ENCODE peak calls at places on chromosomes 3 and 15, in eight cellular contexts. One of them, this sample, is unnamed.

GRCh38 chr3:64393193-64393592 is 167.9 kb upstream of the PRICKLE2 start:
- DNase-seq in astrocyte: no peak
- DNase-seq in cardiac fibroblast: no peak
- DNase-seq in A673: no peak
- DNase-seq in foreskin fibroblast: no peak
- DNase-seq in GM23338: no peak
- DNase-seq in colonic mucosa: no peak
- DNase-seq in fibroblast of lung: no peak
- DNase-seq in this sample: no peak

GRCh38 chr3:141851411-141851810 is 25.0 kb upstream of the ATP1B3 start:
- DNase-seq in astrocyte: no peak
- DNase-seq in cardiac fibroblast: peak; percentile 76
- DNase-seq in A673: no peak
- DNase-seq in foreskin fibroblast: no peak
- DNase-seq in GM23338: no peak
- DNase-seq in colonic mucosa: no peak
- DNase-seq in fibroblast of lung: no peak
- DNase-seq in this sample: peak; percentile 38

GRCh38 chr3:153640689-153641308 is 478.8 kb downstream of the RAP2B start:
- DNase-seq in astrocyte: no peak
- DNase-seq in cardiac fibroblast: no peak
- DNase-seq in A673: no peak
- DNase-seq in foreskin fibroblast: no peak
- DNase-seq in GM23338: peak; percentile 49
- DNase-seq in colonic mucosa: peak; percentile 81
- DNase-seq in fibroblast of lung: no peak
- DNase-seq in this sample: no peak

GRCh38 chr15:64024172-64025050 is 21.9 kb downstream of the DAPK2 start:
- DNase-seq in astrocyte: no peak
- DNase-seq in cardiac fibroblast: peak; percentile 18
- DNase-seq in A673: no peak
- DNase-seq in foreskin fibroblast: no peak
- DNase-seq in GM23338: peak; percentile 34
- DNase-seq in colonic mucosa: no peak
- DNase-seq in fibroblast of lung: no peak
- DNase-seq in this sample: no peak

GRCh38 chr3:177731644-177732268 is 534.5 kb upstream of the TBL1XR1 start:
- DNase-seq in astrocyte: peak; percentile 86
- DNase-seq in cardiac fibroblast: peak; percentile 85
- DNase-seq in A673: no peak
- DNase-seq in foreskin fibroblast: peak; percentile 58
- DNase-seq in GM23338: no peak
- DNase-seq in colonic mucosa: no peak
- DNase-seq in fibroblast of lung: peak; percentile 42
- DNase-seq in this sample: peak; percentile 33

GRCh38 chr3:100717063-100717462 is 7.8 kb downstream of the TFG start:
- DNase-seq in astrocyte: no peak
- DNase-seq in cardiac fibroblast: no peak
- DNase-seq in A673: no peak
- DNase-seq in foreskin fibroblast: no peak
- DNase-seq in GM23338: no peak
- DNase-seq in colonic mucosa: no peak
- DNase-seq in fibroblast of lung: no peak
- DNase-seq in this sample: no peak

GRCh38 chr15:101440846-101441590 is 48.5 kb downstream of the PCSK6 start:
- DNase-seq in astrocyte: no peak
- DNase-seq in cardiac fibroblast: no peak
- DNase-seq in A673: no peak
- DNase-seq in foreskin fibroblast: no peak
- DNase-seq in GM23338: no peak
- DNase-seq in colonic mucosa: no peak
- DNase-seq in fibroblast of lung: no peak
- DNase-seq in this sample: no peak

GRCh38 chr3:172329070-172329469 is 119.2 kb downstream of the GHSR start:
- DNase-seq in astrocyte: no peak
- DNase-seq in cardiac fibroblast: no peak
- DNase-seq in A673: no peak
- DNase-seq in foreskin fibroblast: no peak
- DNase-seq in GM23338: peak; percentile 67
- DNase-seq in colonic mucosa: no peak
- DNase-seq in fibroblast of lung: no peak
- DNase-seq in this sample: no peak

GRCh38 chr3:156552973-156553372 is 1.9 kb downstream of the SSR3 start:
- DNase-seq in astrocyte: no peak
- DNase-seq in cardiac fibroblast: no peak
- DNase-seq in A673: no peak
- DNase-seq in foreskin fibroblast: no peak
- DNase-seq in GM23338: no peak
- DNase-seq in colonic mucosa: no peak
- DNase-seq in fibroblast of lung: no peak
- DNase-seq in this sample: no peak

GRCh38 chr3:66128623-66129022 is 89.9 kb upstream of the MAGI1 start:
- DNase-seq in astrocyte: no peak
- DNase-seq in cardiac fibroblast: no peak
- DNase-seq in A673: no peak
- DNase-seq in foreskin fibroblast: no peak
- DNase-seq in GM23338: peak; percentile 63
- DNase-seq in colonic mucosa: no peak
- DNase-seq in fibroblast of lung: no peak
- DNase-seq in this sample: no peak

GRCh38 chr3:194561306-194561974 is 71.8 kb downstream of the TMEM44 start:
- DNase-seq in astrocyte: peak; percentile 94
- DNase-seq in cardiac fibroblast: peak; percentile 82
- DNase-seq in A673: peak; percentile 49
- DNase-seq in foreskin fibroblast: peak; percentile 50
- DNase-seq in GM23338: no peak
- DNase-seq in colonic mucosa: no peak
- DNase-seq in fibroblast of lung: peak; percentile 61
- DNase-seq in this sample: peak; percentile 92

GRCh38 chr15:52615302-52615701 is 46.5 kb upstream of the ARPP19 start:
- DNase-seq in astrocyte: no peak
- DNase-seq in cardiac fibroblast: no peak
- DNase-seq in A673: no peak
- DNase-seq in foreskin fibroblast: no peak
- DNase-seq in GM23338: no peak
- DNase-seq in colonic mucosa: no peak
- DNase-seq in fibroblast of lung: no peak
- DNase-seq in this sample: no peak

GRCh38 chr15:76328962-76329361 is 7.6 kb upstream of the ISL2 start:
- DNase-seq in astrocyte: no peak
- DNase-seq in cardiac fibroblast: peak; percentile 55
- DNase-seq in A673: no peak
- DNase-seq in foreskin fibroblast: peak; percentile 47
- DNase-seq in GM23338: no peak
- DNase-seq in colonic mucosa: no peak
- DNase-seq in fibroblast of lung: no peak
- DNase-seq in this sample: no peak

GRCh38 chr3:70989174-70989573 is 594.4 kb downstream of the FOXP1 start:
- DNase-seq in astrocyte: peak; percentile 89
- DNase-seq in cardiac fibroblast: peak; percentile 82
- DNase-seq in A673: peak; percentile 83
- DNase-seq in foreskin fibroblast: no peak
- DNase-seq in GM23338: no peak
- DNase-seq in colonic mucosa: no peak
- DNase-seq in fibroblast of lung: peak; percentile 73
- DNase-seq in this sample: peak; percentile 87

GRCh38 chr3:156459434-156459833 is 95.5 kb downstream of the SSR3 start:
- DNase-seq in astrocyte: no peak
- DNase-seq in cardiac fibroblast: no peak
- DNase-seq in A673: no peak
- DNase-seq in foreskin fibroblast: no peak
- DNase-seq in GM23338: no peak
- DNase-seq in colonic mucosa: no peak
- DNase-seq in fibroblast of lung: no peak
- DNase-seq in this sample: no peak

GRCh38 chr3:58013973-58014649 is 5.9 kb downstream of the FLNB start:
- DNase-seq in astrocyte: peak; percentile 91
- DNase-seq in cardiac fibroblast: peak; percentile 83
- DNase-seq in A673: peak; percentile 45
- DNase-seq in foreskin fibroblast: peak; percentile 95
- DNase-seq in GM23338: no peak
- DNase-seq in colonic mucosa: no peak
- DNase-seq in fibroblast of lung: peak; percentile 86
- DNase-seq in this sample: peak; percentile 84

GRCh38 chr3:126418661-126419131 is 24.0 kb downstream of the CFAP100 start:
- DNase-seq in astrocyte: no peak
- DNase-seq in cardiac fibroblast: no peak
- DNase-seq in A673: no peak
- DNase-seq in foreskin fibroblast: no peak
- DNase-seq in GM23338: no peak
- DNase-seq in colonic mucosa: no peak
- DNase-seq in fibroblast of lung: no peak
- DNase-seq in this sample: no peak

GRCh38 chr15:85621096-85621495 is 173.6 kb downstream of the KLHL25 start:
- DNase-seq in astrocyte: peak; percentile 45
- DNase-seq in cardiac fibroblast: peak; percentile 61
- DNase-seq in A673: no peak
- DNase-seq in foreskin fibroblast: no peak
- DNase-seq in GM23338: no peak
- DNase-seq in colonic mucosa: no peak
- DNase-seq in fibroblast of lung: no peak
- DNase-seq in this sample: no peak

GRCh38 chr15:81950841-81951414 is 94.9 kb downstream of the MEX3B start:
- DNase-seq in astrocyte: peak; percentile 32
- DNase-seq in cardiac fibroblast: peak; percentile 13
- DNase-seq in A673: no peak
- DNase-seq in foreskin fibroblast: no peak
- DNase-seq in GM23338: peak; percentile 21
- DNase-seq in colonic mucosa: no peak
- DNase-seq in fibroblast of lung: no peak
- DNase-seq in this sample: peak; percentile 43

GRCh38 chr3:133271491-133271890 is 128.4 kb upstream of the BFSP2 start:
- DNase-seq in astrocyte: no peak
- DNase-seq in cardiac fibroblast: peak; percentile 44
- DNase-seq in A673: no peak
- DNase-seq in foreskin fibroblast: no peak
- DNase-seq in GM23338: peak; percentile 43
- DNase-seq in colonic mucosa: no peak
- DNase-seq in fibroblast of lung: peak; percentile 28
- DNase-seq in this sample: no peak

GRCh38 chr15:61410656-61411055 is 181.6 kb upstream of the RORA start:
- DNase-seq in astrocyte: no peak
- DNase-seq in cardiac fibroblast: no peak
- DNase-seq in A673: no peak
- DNase-seq in foreskin fibroblast: peak; percentile 10
- DNase-seq in GM23338: no peak
- DNase-seq in colonic mucosa: no peak
- DNase-seq in fibroblast of lung: peak; percentile 1
- DNase-seq in this sample: no peak

GRCh38 chr3:52685285-52685704 is 418 bp downstream of the PBRM1 start:
- DNase-seq in astrocyte: no peak
- DNase-seq in cardiac fibroblast: peak; percentile 60
- DNase-seq in A673: peak; percentile 64
- DNase-seq in foreskin fibroblast: peak; percentile 57
- DNase-seq in GM23338: peak; percentile 87
- DNase-seq in colonic mucosa: peak; percentile 84
- DNase-seq in fibroblast of lung: no peak
- DNase-seq in this sample: no peak

GRCh38 chr3:183534249-183534648 is 21.3 kb downstream of the KLHL6 start:
- DNase-seq in astrocyte: no peak
- DNase-seq in cardiac fibroblast: peak; percentile 68
- DNase-seq in A673: no peak
- DNase-seq in foreskin fibroblast: peak; percentile 16
- DNase-seq in GM23338: no peak
- DNase-seq in colonic mucosa: no peak
- DNase-seq in fibroblast of lung: no peak
- DNase-seq in this sample: peak; percentile 27

DNA sequence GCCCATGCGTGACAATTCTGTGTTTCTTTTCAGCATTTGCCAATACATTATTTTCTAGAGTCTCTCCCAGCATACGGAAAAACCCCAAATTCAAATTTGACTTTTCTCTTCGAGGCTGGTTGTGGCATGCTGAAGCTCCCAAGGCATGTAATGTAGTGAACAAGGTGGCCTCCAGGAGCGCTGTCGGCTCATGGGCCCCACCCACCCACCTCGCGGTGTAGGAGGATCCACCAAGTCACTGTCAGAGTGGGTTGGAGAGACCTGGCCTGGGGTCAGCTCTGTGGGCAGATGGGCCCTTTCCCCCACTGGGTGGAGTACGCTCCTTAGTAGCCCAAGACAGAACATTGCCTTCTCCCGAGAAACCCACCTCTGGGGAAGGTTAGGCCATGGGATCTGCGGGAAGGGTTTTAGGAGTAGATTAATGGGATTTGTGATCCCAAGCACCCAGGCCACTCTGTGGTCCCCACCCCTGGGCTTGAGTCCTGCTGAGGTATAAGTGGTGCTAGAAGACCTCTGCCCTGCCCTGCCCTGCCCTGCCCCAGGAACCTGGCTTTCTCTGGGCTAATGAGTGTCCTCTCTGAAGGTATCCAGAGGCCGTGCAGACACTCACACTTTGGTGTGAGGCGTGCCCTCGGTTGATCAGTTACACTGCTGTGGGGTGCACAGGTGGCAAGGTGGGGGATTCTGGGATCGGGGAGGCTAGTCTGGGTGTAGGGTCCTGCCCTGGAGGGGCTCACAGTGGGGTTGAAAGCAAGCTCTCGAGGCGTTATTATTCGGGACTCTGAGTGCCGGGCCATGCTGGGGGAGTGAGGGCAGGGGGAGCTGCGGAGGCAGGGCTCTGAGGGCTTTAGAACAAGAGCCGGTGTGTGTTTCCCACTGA is 97.9 kb downstream of the APBA2 start:
- DNase-seq in astrocyte: no peak
- DNase-seq in cardiac fibroblast: no peak
- DNase-seq in A673: no peak
- DNase-seq in foreskin fibroblast: no peak
- DNase-seq in GM23338: peak; percentile 71
- DNase-seq in colonic mucosa: no peak
- DNase-seq in fibroblast of lung: no peak
- DNase-seq in this sample: no peak
- TF ChIP-seq CTCF in astrocyte: no peak
- TF ChIP-seq CTCF in cardiac fibroblast: no peak
- TF ChIP-seq CTCF in A673: peak; percentile 10
- TF ChIP-seq CTCF in foreskin fibroblast: no peak
- TF ChIP-seq CTCF in GM23338: peak; percentile 61
- TF ChIP-seq CTCF in colonic mucosa: no peak
- TF ChIP-seq CTCF in fibroblast of lung: peak; percentile 2
- TF ChIP-seq CTCF in this sample: no peak

GRCh38 chr3:123069021-123069381 is 2.2 kb downstream of the PDIA5 start:
- DNase-seq in astrocyte: no peak
- DNase-seq in cardiac fibroblast: no peak
- DNase-seq in A673: no peak
- DNase-seq in foreskin fibroblast: no peak
- DNase-seq in GM23338: no peak
- DNase-seq in colonic mucosa: no peak
- DNase-seq in fibroblast of lung: no peak
- DNase-seq in this sample: no peak
- H3K4me3 ChIP-seq in astrocyte: no peak overlapping the region
- H3K4me3 ChIP-seq in cardiac fibroblast: peak overlapping the region; percentile 97
- H3K4me3 ChIP-seq in A673: no peak overlapping the region
- H3K4me3 ChIP-seq in foreskin fibroblast: peak overlapping the region; percentile 96
- H3K4me3 ChIP-seq in GM23338: peak overlapping the region; percentile 95
- H3K4me3 ChIP-seq in colonic mucosa: no peak overlapping the region
- H3K4me3 ChIP-seq in fibroblast of lung: no peak overlapping the region
- H3K4me3 ChIP-seq in this sample: peak overlapping the region; percentile 86

GRCh38 chr15:84023636-84024035 is 211.9 kb upstream of the GOLGA6L4 start:
- DNase-seq in astrocyte: no peak
- DNase-seq in cardiac fibroblast: peak; percentile 64
- DNase-seq in A673: peak; percentile 75
- DNase-seq in foreskin fibroblast: peak; percentile 0
- DNase-seq in GM23338: peak; percentile 70
- DNase-seq in colonic mucosa: peak; percentile 26
- DNase-seq in fibroblast of lung: peak; percentile 63
- DNase-seq in this sample: peak; percentile 66
- TF ChIP-seq CTCF in astrocyte: peak; percentile 32
- TF ChIP-seq CTCF in cardiac fibroblast: peak; percentile 69
- TF ChIP-seq CTCF in A673: peak; percentile 75
- TF ChIP-seq CTCF in foreskin fibroblast: peak; percentile 46
- TF ChIP-seq CTCF in GM23338: peak; percentile 90
- TF ChIP-seq CTCF in colonic mucosa: peak; percentile 23
- TF ChIP-seq CTCF in fibroblast of lung: peak; percentile 73
- TF ChIP-seq CTCF in this sample: peak; percentile 78

GRCh38 chr15:34794590-34795206 is 651 bp downstream of the ACTC1 start:
- DNase-seq in astrocyte: no peak
- DNase-seq in cardiac fibroblast: no peak
- DNase-seq in A673: no peak
- DNase-seq in foreskin fibroblast: no peak
- DNase-seq in GM23338: peak; percentile 26
- DNase-seq in colonic mucosa: no peak
- DNase-seq in fibroblast of lung: no peak
- DNase-seq in this sample: no peak
- H3K4me3 ChIP-seq in astrocyte: no peak overlapping the region
- H3K4me3 ChIP-seq in cardiac fibroblast: no peak overlapping the region
- H3K4me3 ChIP-seq in A673: no peak overlapping the region
- H3K4me3 ChIP-seq in foreskin fibroblast: peak overlapping the region; percentile 26
- H3K4me3 ChIP-seq in GM23338: peak overlapping the region; percentile 73
- H3K4me3 ChIP-seq in colonic mucosa: no peak overlapping the region
- H3K4me3 ChIP-seq in fibroblast of lung: no peak overlapping the region
- H3K4me3 ChIP-seq in this sample: no peak overlapping the region